ENCODE peak calls at places on chromosomes 6 and 20, in five cellular contexts. G, K, L, B and F are unnamed samples.

GRCh38 chr6:33700391-33701050 is 11.0 kb downstream of the UQCC2 start:
- DNase-seq in L (peak), K (peak), G (peak), B (no peak), F (no peak)

GRCh38 chr20:63941282-63942060 is 14.7 kb downstream of the UCKL1 start:
- DNase-seq in B (peak), K (peak), G (no peak), L (no peak), F (no peak)

GRCh38 chr20:64247312-64247627 is 8.3 kb upstream of the PCMTD2 start:
- DNase-seq in L (no peak), B (no peak), G (no peak), K (no peak), F (no peak)

GRCh38 chr6:41682497-41682961 is 44.3 kb downstream of the MDFI start:
- DNase-seq in K (no peak), L (no peak), G (no peak), B (no peak), F (no peak)

GRCh38 chr6:25004357-25004756 is 68.6 kb upstream of the RIPOR2 start:
- DNase-seq in L (no peak), B (no peak), G (no peak), K (no peak), F (no peak)

GRCh38 chr6:43373252-43373875 is 3.9 kb upstream of the ZNF318 start:
- DNase-seq in B (no peak), K (no peak), L (no peak), G (no peak), F (no peak)

GRCh38 chr20:10603971-10604864 is 69.6 kb downstream of the JAG1 start:
- DNase-seq in L (peak), G (peak), K (no peak), B (no peak), F (peak)

GRCh38 chr20:49225896-49226295 is 6.7 kb downstream of the DDX27 start:
- DNase-seq in L (no peak), B (no peak), G (no peak), K (no peak), F (no peak)

GRCh38 chr6:155530219-155530834 is 74.7 kb upstream of the NOX3 start:
- DNase-seq in G (no peak), K (no peak), B (no peak), L (no peak), F (peak)

GRCh38 chr6:148144917-148145521 is 197.6 kb upstream of the SASH1 start:
- DNase-seq in B (no peak), G (peak), L (no peak), K (peak), F (no peak)

GRCh38 chr6:122869437-122870024 is 80.5 kb downstream of the SMPDL3A start:
- DNase-seq in B (no peak), G (peak), K (peak), L (peak), F (peak)

GRCh38 chr20:7770578-7770977 is 169.7 kb downstream of the HAO1 start:
- DNase-seq in G (peak), K (no peak), L (peak), B (no peak), F (peak)

GRCh38 chr20:25273046-25273445 is 25.2 kb downstream of the PYGB start:
- DNase-seq in B (no peak), G (no peak), L (no peak), K (no peak), F (no peak)

GRCh38 chr6:132070356-132070755 is 119.2 kb upstream of the CCN2 start:
- DNase-seq in K (no peak), L (no peak), G (no peak), B (no peak), F (no peak)

GRCh38 chr6:16257999-16258708 is 19.8 kb downstream of the GMPR start:
- DNase-seq in L (no peak), G (no peak), B (no peak), K (no peak), F (no peak)

GRCh38 chr6:21137708-21138358 is 455.7 kb upstream of the SOX4 start:
- DNase-seq in G (no peak), K (no peak), L (no peak), B (no peak), F (no peak)

GRCh38 chr6:43969158-43969981 is 157.9 kb downstream of the MRPL14 start:
- DNase-seq in L (no peak), K (peak), B (no peak), G (no peak), F (no peak)

GRCh38 chr20:58852559-58853271 is at the start of gene GNAS:
- DNase-seq in B (no peak), L (no peak), K (peak), G (peak), F (no peak)
- H3K4me3 ChIP-seq in B (peak), L (peak), K (no peak), G (peak), F (peak)

DNA sequence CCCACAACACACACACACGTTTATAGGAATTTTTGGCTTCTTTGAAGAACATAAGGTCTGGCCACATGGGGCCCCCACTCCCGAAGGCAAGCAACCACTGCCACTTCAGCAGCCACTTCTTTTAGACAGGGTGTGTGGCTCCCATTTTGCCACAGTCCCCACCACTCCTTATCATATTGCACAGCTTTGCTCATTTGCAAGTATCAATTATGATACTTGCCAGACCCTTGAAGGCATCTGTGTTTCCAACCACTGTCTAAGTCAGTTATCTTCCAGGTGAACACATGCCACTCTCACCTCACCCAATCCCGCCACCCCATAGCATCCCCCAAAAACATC is 73.1 kb downstream of the NOL4L start:
- DNase-seq in G (no peak), B (no peak), K (no peak), L (no peak), F (no peak)
- H3K4me3 ChIP-seq in G (no peak), B (no peak), K (no peak), L (no peak), F (no peak)

GRCh38 chr20:57264908-57265648 is 1.4 kb downstream of the BMP7 start:
- DNase-seq in L (no peak), G (no peak), K (no peak), B (no peak), F (no peak)

GRCh38 chr20:57264151-57264792 is 2.2 kb downstream of the BMP7 start:
- DNase-seq in L (no peak), G (no peak), K (peak), B (no peak), F (no peak)

GRCh38 chr20:57267158-57267821 is 849 bp upstream of the BMP7 start:
- DNase-seq in L (no peak), B (no peak), K (no peak), G (no peak), F (no peak)

GRCh38 chr20:57266251-57267157 is at the start of gene BMP7:
- DNase-seq in B (no peak), K (no peak), L (no peak), G (no peak), F (no peak)

DNA sequence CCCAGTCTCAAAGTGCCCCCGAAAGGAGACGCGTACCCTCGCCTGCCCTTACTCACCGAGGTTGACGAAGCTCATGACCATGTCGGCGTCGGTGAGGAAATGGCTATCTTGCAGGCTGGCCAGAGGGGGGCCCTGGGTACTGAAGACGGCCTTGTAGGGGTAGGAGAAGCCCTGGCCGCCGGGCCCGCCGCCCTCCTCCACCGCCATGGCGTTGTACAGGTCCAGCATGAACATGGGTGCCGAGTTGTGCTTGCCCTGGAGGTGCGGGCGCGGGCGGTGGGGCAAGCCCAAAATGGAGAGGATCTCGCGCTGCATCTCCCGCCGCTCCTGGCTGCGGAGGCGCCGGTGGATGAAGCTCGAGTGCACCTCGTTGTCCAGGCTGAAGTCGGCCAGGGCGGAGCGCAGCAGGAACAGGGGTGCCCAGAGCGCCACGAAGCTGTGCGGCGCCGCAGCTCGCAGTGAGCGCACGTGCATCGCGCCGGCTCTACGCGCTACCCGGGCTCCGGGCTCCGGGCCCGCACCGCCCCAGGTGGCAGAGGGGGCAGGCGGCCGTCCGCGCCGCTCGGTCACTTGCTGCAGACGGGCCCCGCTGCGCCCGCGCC is 691 bp downstream of the BMP7 start:
- DNase-seq in K (no peak), G (no peak), B (no peak), L (no peak), F (no peak)
- H3K4me3 ChIP-seq in K (no peak), G (no peak), B (peak), L (peak), F (no peak)

DNA sequence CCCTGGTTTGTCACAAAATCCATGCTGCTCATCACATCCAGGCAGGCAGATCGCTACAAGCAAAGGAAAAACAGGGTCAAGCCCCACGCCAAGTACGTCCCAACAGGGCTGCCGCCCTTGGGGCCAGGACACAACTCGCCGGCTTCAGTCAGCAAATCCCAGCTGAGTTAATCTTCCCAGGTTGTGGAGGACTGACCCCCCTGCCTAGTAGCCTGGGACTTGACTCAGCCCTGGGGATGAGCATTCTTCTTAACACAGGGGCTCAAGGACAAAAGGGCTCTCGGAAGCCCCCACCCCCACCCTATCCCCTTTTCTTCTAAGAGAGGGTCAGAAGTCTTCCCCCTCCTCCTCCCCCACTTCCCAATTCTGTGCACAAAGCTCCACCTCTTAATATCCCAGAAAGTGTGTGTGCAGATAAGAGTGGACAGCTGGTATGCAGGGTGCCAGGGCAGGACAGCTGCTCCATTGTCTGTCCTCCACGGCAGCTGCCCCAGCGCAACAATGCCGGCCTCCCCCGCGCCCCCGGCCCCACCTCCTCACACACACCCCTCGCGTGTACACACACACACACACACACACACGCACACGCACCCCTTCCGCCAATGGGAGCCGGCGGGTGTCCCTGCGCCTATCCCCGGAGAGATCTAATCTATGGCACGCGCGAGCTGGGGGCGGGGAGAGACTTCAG is 4.5 kb downstream of the DLL1 start:
- DNase-seq in G (peak), B (no peak), K (peak), L (no peak), F (no peak)
- H3K4me3 ChIP-seq in G (no peak), B (no peak), K (no peak), L (no peak), F (no peak)

GRCh38 chr6:30613251-30614043 is 3.6 kb downstream of the PPP1R10 start:
- DNase-seq in L (no peak), B (no peak), G (no peak), K (no peak), F (no peak)
- H3K4me3 ChIP-seq in L (no peak), B (no peak), G (no peak), K (peak), F (no peak)

DNA sequence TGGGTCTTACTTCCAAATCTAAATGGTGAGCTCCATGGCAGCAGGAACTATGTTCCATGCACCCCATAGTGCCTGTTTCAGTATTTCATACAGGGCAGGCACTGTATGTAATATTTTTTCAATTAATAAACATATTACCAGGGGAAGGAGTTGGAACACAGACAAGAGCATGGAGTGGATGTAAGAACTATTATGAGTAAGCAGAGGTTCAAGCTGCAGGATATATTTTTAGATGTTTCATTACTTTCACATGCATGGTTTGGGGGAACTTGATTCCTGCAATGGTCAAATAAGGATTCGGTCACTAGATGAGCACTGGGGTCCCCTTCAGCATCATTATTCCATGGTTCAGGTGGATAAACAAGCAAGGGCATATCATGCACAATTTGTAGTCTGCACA is 108.2 kb downstream of the KIF13A start:
- DNase-seq in G (no peak), L (no peak), K (no peak), B (no peak), F (no peak)
- H3K4me3 ChIP-seq in G (no peak), L (no peak), K (no peak), B (no peak), F (no peak)

GRCh38 chr20:36017034-36017951 is 48.9 kb downstream of the CNBD2 start:
- DNase-seq in L (peak), K (no peak), B (no peak), G (no peak), F (peak)
- H3K4me3 ChIP-seq in L (no peak), K (no peak), B (no peak), G (no peak), F (no peak)

GRCh38 chr6:104959453-104959858 is 2.5 kb downstream of the LIN28B start:
- DNase-seq in G (no peak), K (no peak), B (no peak), L (no peak), F (no peak)
- H3K4me3 ChIP-seq in G (no peak), K (peak), B (no peak), L (no peak), F (no peak)

DNA sequence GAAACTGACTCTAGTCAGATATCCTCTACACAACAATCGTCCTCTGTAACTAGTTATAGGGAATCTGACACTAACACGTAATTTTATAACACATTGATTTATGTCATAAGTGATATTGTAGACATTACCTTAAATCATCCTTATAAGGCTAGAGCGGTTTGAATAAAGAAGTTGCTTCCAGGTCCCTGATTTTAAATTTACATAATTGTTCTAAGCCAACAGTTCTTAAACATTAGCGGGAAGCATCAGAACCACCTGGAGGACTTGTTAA is 2.9 kb upstream of the FBXO9 start:
- DNase-seq in G (no peak), K (no peak), L (no peak), B (no peak), F (no peak)
- H3K4me3 ChIP-seq in G (no peak), K (no peak), L (no peak), B (no peak), F (peak)

DNA sequence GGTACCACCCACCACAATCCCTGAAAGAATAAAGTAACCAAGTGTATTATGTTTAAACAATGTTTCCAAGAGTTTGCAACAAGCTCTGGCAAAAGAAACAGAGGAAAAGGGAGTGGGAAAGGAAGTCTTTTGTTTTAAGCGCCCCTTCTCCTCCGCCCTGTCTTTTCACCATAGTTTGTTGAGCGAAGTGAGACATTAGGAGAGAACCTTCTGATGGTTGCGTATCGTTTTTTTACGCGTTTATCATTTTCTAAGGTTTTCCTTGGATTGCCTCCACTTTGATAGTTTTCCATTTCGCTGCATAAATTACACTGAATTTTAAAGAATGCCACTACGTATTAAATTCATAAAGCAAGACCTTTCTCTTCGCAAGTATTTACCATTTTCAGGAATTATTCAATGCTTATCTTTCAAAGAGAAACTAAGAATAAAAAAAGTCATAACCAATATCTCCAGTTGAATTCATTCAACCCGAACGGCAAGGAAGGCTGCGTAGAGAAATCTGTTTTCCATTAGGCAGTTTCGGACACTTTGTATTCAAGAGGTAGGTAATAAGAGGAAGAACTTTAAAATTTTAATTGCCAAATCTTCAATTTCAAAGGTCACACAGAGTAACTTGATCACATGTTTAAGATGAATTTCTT is 926 bp upstream of the EPHA7 start:
- DNase-seq in L (no peak), G (no peak), K (no peak), B (no peak), F (no peak)
- H3K4me3 ChIP-seq in L (peak), G (peak), K (no peak), B (no peak), F (peak)